ENCODE peak calls at places on chromosome 6, in nine cellular contexts. Y, F, L, D, M, H, U, Q and I are unnamed samples. For H3K4me1 and H3K9me3, the result is how much of the 10 kb centered on the place peaks cover.

GRCh38 chr6:157630463-157631080 is 192.5 kb upstream of the SNX9 start:
- DNase-seq in Y (no peak), F (no peak), L (no peak), D (no peak), M (no peak), H (no peak), U (no peak), Q (no peak), I (no peak)

GRCh38 chr6:50030777-50031562 is 9.2 kb upstream of the DEFB110 start:
- DNase-seq in Y (no peak), F (no peak), L (no peak), D (no peak), M (peak), H (no peak), U (no peak), Q (peak), I (no peak)

GRCh38 chr6:9481292-9482029 is 933.4 kb downstream of the TFAP2A start:
- DNase-seq in Y (peak), F (no peak), L (no peak), D (no peak), M (peak), H (no peak), U (no peak), Q (peak), I (no peak)

GRCh38 chr6:34315780-34316179 is 67.0 kb upstream of the SMIM29 start:
- DNase-seq in Y (no peak), F (no peak), L (no peak), D (no peak), M (no peak), H (no peak), U (no peak), Q (no peak), I (no peak)

GRCh38 chr6:109795994-109796555 is 105.0 kb downstream of the FIG4 start:
- DNase-seq in Y (peak), F (no peak), L (no peak), D (no peak), M (peak), H (no peak), U (peak), Q (no peak), I (no peak)

GRCh38 chr6:111951439-111952140 is 78.3 kb upstream of the FYN start:
- DNase-seq in Y (no peak), F (no peak), L (no peak), D (no peak), M (no peak), H (no peak), U (no peak), Q (no peak), I (no peak)

GRCh38 chr6:4608361-4609115 is 167.7 kb upstream of the CDYL start:
- DNase-seq in Y (peak), F (no peak), L (no peak), D (no peak), M (no peak), H (no peak), U (no peak), Q (no peak), I (no peak)

GRCh38 chr6:111555041-111555440 is 50.6 kb downstream of the TRAF3IP2 start:
- DNase-seq in Y (peak), F (no peak), L (no peak), D (no peak), M (peak), H (no peak), U (peak), Q (no peak), I (no peak)

GRCh38 chr6:55875420-55875819 is at the start of gene BMP5:
- DNase-seq in Y (no peak), F (no peak), L (no peak), D (no peak), M (no peak), H (no peak), U (no peak), Q (no peak), I (no peak)

GRCh38 chr6:158481612-158482473 is 78.0 kb upstream of the TMEM181 start:
- DNase-seq in Y (peak), F (no peak), L (no peak), D (no peak), M (peak), H (no peak), U (peak), Q (peak), I (no peak)

GRCh38 chr6:26576407-26576843 is 20.3 kb upstream of the ABT1 start:
- DNase-seq in Y (no peak), F (no peak), L (no peak), D (no peak), M (no peak), H (no peak), U (peak), Q (no peak), I (no peak)

GRCh38 chr6:91482498-91482897 is 895.6 kb upstream of the MAP3K7 start:
- DNase-seq in Y (peak), F (no peak), L (no peak), D (no peak), M (no peak), H (no peak), U (no peak), Q (no peak), I (no peak)

GRCh38 chr6:34318492-34319470 is 70.0 kb upstream of the SMIM29 start:
- DNase-seq in Y (no peak), F (no peak), L (no peak), D (no peak), M (no peak), H (no peak), U (peak), Q (no peak), I (no peak)

GRCh38 chr6:98839788-98840361 is 5.5 kb downstream of the POU3F2 start:
- DNase-seq in Y (peak), F (no peak), L (no peak), D (no peak), M (peak), H (no peak), U (peak), Q (no peak), I (no peak)

GRCh38 chr6:136695410-136695809 is 96.9 kb downstream of the MAP3K5 start:
- DNase-seq in Y (no peak), F (no peak), L (no peak), D (no peak), M (no peak), H (no peak), U (no peak), Q (no peak), I (no peak)

GRCh38 chr6:14452567-14453527 is 335.3 kb downstream of the CD83 start:
- DNase-seq in Y (peak), F (no peak), L (no peak), D (no peak), M (no peak), H (no peak), U (no peak), Q (no peak), I (no peak)

DNA sequence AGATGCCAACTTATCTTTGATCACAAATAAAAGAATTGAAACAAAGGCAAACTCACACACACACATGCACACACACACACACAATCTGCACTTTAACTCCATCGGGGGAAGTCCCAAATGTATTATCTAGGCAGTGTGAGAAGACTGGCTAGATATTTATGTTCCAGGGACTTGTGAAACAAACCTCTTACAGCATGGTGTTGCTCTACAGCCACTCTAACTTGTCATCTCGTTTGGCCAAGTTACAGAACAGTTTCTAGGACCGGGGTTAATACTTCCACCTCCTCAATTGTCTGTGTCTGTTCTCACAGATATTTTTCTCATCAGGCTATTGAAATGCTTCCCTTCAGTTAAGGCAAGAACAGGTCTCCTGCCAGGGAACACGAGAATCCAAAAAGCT is 855.0 kb downstream of the EPHA7 start:
- DNase-seq in Y (no peak), F (no peak), L (no peak), D (no peak), M (no peak), H (no peak), U (no peak), Q (no peak), I (no peak)
- H3K4me1 ChIP-seq in Y (under half), F (under half), L (under half), D (under half), M (under half), H (under half), U (under half), Q (under half), I (under half)

DNA sequence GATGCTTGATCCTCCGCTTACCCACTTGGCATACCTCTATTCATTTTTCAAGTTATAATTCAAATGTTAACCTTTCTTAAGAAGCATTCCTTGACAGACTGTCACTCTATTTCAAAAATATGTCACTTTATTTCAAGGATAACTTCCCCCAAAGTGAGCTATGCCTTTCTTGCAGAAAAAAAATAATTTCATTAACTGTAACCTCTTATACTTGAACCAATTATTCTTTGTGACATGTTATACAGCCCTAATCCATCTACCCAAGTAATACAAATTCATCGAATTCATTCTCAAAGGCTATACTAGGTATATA is 9.3 kb upstream of the NHSL1 start:
- DNase-seq in Y (no peak), F (no peak), L (no peak), D (no peak), M (no peak), H (no peak), U (no peak), Q (no peak), I (no peak)
- H3K9me3 ChIP-seq in Y (under half), F (under half), L (under half), D (under half), M (under half), H (under half), U (under half), Q (under half), I (under half)

GRCh38 chr6:138716971-138717370 is 56.6 kb upstream of the CCDC28A start:
- DNase-seq in Y (no peak), F (no peak), L (no peak), D (no peak), M (no peak), H (no peak), U (no peak), Q (no peak), I (no peak)

GRCh38 chr6:138716017-138716416 is 57.6 kb upstream of the CCDC28A start:
- DNase-seq in Y (no peak), F (no peak), L (no peak), D (no peak), M (no peak), H (no peak), U (no peak), Q (no peak), I (no peak)

GRCh38 chr6:138722425-138723371 is 50.9 kb upstream of the CCDC28A start:
- DNase-seq in Y (peak), F (no peak), L (no peak), D (no peak), M (peak), H (no peak), U (peak), Q (peak), I (no peak)

GRCh38 chr6:138719744-138720143 is 53.8 kb upstream of the CCDC28A start:
- DNase-seq in Y (no peak), F (no peak), L (no peak), D (no peak), M (no peak), H (no peak), U (no peak), Q (no peak), I (no peak)

GRCh38 chr6:138719011-138719635 is 54.4 kb upstream of the CCDC28A start:
- DNase-seq in Y (peak), F (no peak), L (no peak), D (no peak), M (peak), H (no peak), U (peak), Q (no peak), I (no peak)
- TF ChIP-seq CTCF in Y (no peak), F (no peak), L (no peak), D (no peak), M (no peak), H (no peak), U (no peak), Q (no peak), I (no peak)

GRCh38 chr6:130525378-130525777 is 159.6 kb downstream of the TMEM200A start:
- DNase-seq in Y (no peak), F (no peak), L (no peak), D (no peak), M (no peak), H (no peak), U (no peak), Q (no peak), I (no peak)
- H3K4me1 ChIP-seq in Y (under half), F (under half), L (under half), D (under half), M (under half), H (under half), U (under half), Q (under half), I (under half)

DNA sequence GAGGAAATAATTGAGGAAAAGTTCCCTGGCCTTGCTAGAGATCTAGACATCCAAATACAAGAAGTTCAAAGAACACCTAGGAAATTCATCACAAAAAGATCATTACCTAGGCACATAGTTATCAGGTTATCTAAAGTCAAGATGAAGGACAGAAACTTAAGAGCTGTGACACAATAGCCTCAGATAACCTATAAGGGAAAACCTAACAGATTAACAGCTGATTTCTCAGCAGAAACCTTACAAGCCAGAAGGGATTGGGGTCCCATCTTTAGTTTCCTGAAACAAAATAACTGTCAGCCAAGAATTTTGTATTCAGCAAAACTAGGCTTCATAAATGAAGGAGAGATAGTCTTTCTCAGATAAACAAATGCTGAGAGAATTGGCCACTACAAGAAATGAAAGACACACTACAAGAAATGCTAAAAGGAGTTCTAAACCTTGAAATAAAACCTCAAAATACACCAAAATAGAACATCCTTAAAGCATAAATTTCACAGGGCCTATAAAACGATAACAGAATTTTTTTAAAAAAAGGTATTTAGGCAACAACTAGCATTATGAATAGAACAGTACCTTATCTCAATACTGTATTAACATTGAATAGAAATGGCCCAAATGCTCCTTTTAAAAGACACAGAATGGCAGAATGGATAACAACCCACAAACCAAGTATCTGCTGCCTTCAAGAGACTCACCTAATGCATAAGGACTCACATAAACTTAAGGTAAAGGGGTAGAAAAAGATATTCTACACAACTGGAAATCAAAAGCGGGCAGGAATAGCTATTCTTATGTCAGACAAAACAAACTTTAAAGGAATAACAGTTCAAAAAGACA is 9.7 kb downstream of the RNGTT start:
- DNase-seq in Y (no peak), F (no peak), L (no peak), D (no peak), M (no peak), H (no peak), U (no peak), Q (no peak), I (no peak)
- H3K9me3 ChIP-seq in Y (under half), F (under half), L (under half), D (under half), M (under half), H (under half), U (under half), Q (under half), I (under half)

DNA sequence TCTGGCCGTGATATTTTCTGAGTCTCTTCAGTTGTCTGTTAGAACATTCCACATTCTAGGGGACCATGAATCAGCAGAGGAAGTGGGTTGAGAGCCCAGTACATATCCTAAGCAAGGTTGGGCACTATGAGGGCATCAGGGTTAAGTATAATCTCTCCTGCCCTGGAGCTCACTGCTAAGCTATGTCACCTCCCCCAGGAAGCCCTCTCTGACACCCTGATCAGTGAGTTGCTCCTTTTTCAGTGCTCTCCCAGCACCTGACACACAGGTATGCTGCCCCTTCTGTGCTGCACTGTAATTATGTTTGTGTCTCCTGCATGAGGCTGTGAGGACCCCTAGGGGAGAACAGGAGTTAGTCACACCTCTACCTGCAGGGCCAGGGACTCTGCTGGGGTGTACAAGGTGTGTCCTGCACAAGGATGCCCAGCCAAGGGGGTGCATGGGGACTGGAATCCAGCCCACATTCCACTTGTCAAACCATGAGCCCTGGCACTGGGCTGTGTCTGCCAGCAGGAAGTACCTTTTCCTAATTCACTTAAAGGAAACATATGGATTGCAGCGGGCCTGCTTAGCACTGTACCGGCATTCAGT is 3.9 kb downstream of the RAB44 start:
- DNase-seq in Y (no peak), F (no peak), L (no peak), D (no peak), M (no peak), H (no peak), U (no peak), Q (no peak), I (no peak)
- TF ChIP-seq CTCF in Y (no peak), F (no peak), L (no peak), D (no peak), M (no peak), H (no peak), U (no peak), Q (peak), I (peak)

GRCh38 chr6:3022765-3023662 is 23.3 kb downstream of the NQO2 start:
- DNase-seq in Y (no peak), F (no peak), L (no peak), D (no peak), M (no peak), H (no peak), U (no peak), Q (no peak), I (no peak)
- H3K4me1 ChIP-seq in Y (under half), F (under half), L (under half), D (under half), M (under half), H (under half), U (under half), Q (under half), I (under half)

DNA sequence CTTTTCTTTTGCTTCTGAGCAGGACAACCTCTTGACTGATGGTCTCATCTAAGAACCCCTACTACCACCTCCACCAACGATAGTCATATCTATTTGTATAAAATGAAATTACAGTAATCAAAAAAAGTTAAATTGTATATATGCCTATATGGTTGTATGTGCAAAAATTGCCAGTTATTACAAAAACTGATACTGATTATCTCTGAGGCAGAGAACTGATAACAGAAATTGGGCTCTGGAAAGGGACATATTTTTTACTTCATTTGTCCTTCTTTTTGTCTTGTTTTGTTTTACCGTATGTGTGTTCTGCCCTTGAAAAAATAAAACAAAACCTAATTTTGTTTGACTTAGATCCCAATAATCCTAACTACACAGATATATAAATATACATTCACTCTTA is 574.4 kb upstream of the NOX3 start:
- DNase-seq in Y (no peak), F (no peak), L (no peak), D (no peak), M (no peak), H (no peak), U (no peak), Q (no peak), I (no peak)
- H3K9me3 ChIP-seq in Y (under half), F (under half), L (under half), D (under half), M (under half), H (under half), U (under half), Q (under half), I (under half)

DNA sequence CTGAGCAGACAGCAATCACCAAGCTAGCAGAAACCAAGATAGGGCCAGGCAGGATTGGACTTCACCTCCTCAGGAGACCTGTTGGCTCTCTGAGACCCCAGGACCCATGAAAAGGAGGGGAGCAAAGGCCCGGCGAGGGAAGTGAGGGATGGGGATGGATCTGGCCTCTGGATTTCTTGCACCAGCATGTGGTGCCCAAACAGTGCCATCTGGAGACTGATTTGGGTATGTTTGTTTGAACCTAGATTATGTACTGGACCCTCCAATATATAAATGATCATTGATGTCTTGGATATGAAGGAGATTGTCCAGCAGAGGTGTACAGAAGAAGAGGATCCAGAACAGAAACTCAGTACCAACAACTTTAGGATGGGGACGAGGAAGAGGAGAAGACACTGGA is 83.4 kb upstream of the LY86 start:
- DNase-seq in Y (no peak), F (no peak), L (no peak), D (no peak), M (no peak), H (no peak), U (no peak), Q (no peak), I (no peak)
- TF ChIP-seq CTCF in Y (no peak), F (no peak), L (no peak), D (no peak), M (no peak), H (no peak), U (no peak), Q (no peak), I (no peak)